ENCODE peak calls at places on chromosomes 16 and 17, in seven cellular contexts. Y is H7; N is CD8-positive, alpha-beta T cell; Q is AG09309; G is AG20443; S is HFFc6; C is activated naive CD8-positive, alpha-beta T cell treated with anti-CD3 and anti-CD28 coated beads for 36 hours. P is an unnamed sample.

GRCh38 chr16:2690852-2691251 is 8.5 kb downstream of the KCTD5 start:
- DNase-seq in Y (peak; percentile 36), N (no peak), Q (no peak), G (no peak), S (no peak), C (no peak), P (no peak)

GRCh38 chr16:13084331-13084730 is 182.9 kb downstream of the SHISA9 start:
- DNase-seq in Y (no peak), N (no peak), Q (no peak), G (no peak), S (no peak), C (no peak), P (no peak)

GRCh38 chr17:46964315-46965265 is 14.5 kb downstream of the RPRML start:
- DNase-seq in Y (peak; percentile 78), N (no peak), Q (no peak), G (peak; percentile 57), S (peak; percentile 12), C (no peak), P (no peak)

GRCh38 chr17:39212200-39212810 is 12.2 kb downstream of the RPL19 start:
- DNase-seq in Y (no peak), N (no peak), Q (no peak), G (no peak), S (no peak), C (no peak), P (no peak)

GRCh38 chr16:66315210-66315825 is 51.2 kb upstream of the CDH5 start:
- DNase-seq in Y (peak; percentile 89), N (peak; percentile 40), Q (peak; percentile 25), G (peak; percentile 90), S (peak; percentile 53), C (peak; percentile 29), P (peak; percentile 83)

GRCh38 chr16:73886378-73886777 is 410.2 kb upstream of the PSMD7 start:
- DNase-seq in Y (no peak), N (no peak), Q (no peak), G (no peak), S (no peak), C (no peak), P (no peak)

GRCh38 chr17:44223574-44224046 is 4.1 kb upstream of the UBTF start:
- DNase-seq in Y (no peak), N (no peak), Q (no peak), G (peak; percentile 42), S (no peak), C (no peak), P (no peak)

GRCh38 chr17:78127888-78128615 is 503 bp downstream of the TMC6 start:
- DNase-seq in Y (peak; percentile 96), N (no peak), Q (no peak), G (no peak), S (no peak), C (peak; percentile 43), P (peak; percentile 62)

GRCh38 chr17:4980644-4981216 is 6.7 kb downstream of the CAMTA2 start:
- DNase-seq in Y (peak; percentile 94), N (peak; percentile 50), Q (no peak), G (peak; percentile 57), S (no peak), C (peak; percentile 22), P (peak; percentile 26)

GRCh38 chr17:61009619-61010018 is 332.0 kb downstream of the BCAS3 start:
- DNase-seq in Y (no peak), N (no peak), Q (no peak), G (no peak), S (no peak), C (no peak), P (no peak)

GRCh38 chr17:4072487-4073157 is 70.2 kb downstream of the ZZEF1 start:
- DNase-seq in Y (no peak), N (no peak), Q (peak; percentile 41), G (peak; percentile 32), S (peak; percentile 58), C (no peak), P (no peak)

GRCh38 chr17:72788950-72789585 is 303.4 kb downstream of the SLC39A11 start:
- DNase-seq in Y (no peak), N (no peak), Q (no peak), G (no peak), S (no peak), C (no peak), P (no peak)

GRCh38 chr16:58127634-58128033 is 1.5 kb downstream of the CFAP20 start:
- DNase-seq in Y (no peak), N (no peak), Q (no peak), G (no peak), S (peak; percentile 30), C (no peak), P (no peak)

GRCh38 chr17:27423651-27424050 is 32.6 kb upstream of the KSR1 start:
- DNase-seq in Y (no peak), N (no peak), Q (no peak), G (no peak), S (peak; percentile 15), C (no peak), P (no peak)

GRCh38 chr17:32445075-32445427 is 741 bp downstream of the PSMD11 start:
- DNase-seq in Y (peak; percentile 51), N (peak; percentile 21), Q (no peak), G (peak; percentile 74), S (peak; percentile 60), C (peak; percentile 46), P (peak; percentile 78)

GRCh38 chr17:49013311-49014205 is 16.4 kb downstream of the IGF2BP1 start:
- DNase-seq in Y (peak; percentile 97), N (no peak), Q (no peak), G (peak; percentile 30), S (no peak), C (no peak), P (no peak)

GRCh38 chr17:63249256-63250006 is 196.7 kb downstream of the CYB561 start:
- DNase-seq in Y (no peak), N (no peak), Q (no peak), G (peak; percentile 10), S (no peak), C (no peak), P (no peak)

GRCh38 chr17:33730131-33730530 is 437.0 kb upstream of the ASIC2 start:
- DNase-seq in Y (no peak), N (no peak), Q (no peak), G (no peak), S (no peak), C (no peak), P (no peak)

GRCh38 chr17:77124192-77124908 is 16.4 kb upstream of the SEC14L1 start:
- DNase-seq in Y (no peak), N (no peak), Q (no peak), G (no peak), S (peak; percentile 54), C (no peak), P (peak; percentile 58)

GRCh38 chr17:42760652-42761581 is at the start of gene RAMP2:
- DNase-seq in Y (peak; percentile 86), N (peak; percentile 19), Q (no peak), G (peak; percentile 53), S (no peak), C (peak; percentile 32), P (no peak)

GRCh38 chr16:77679336-77679735 is 43.0 kb upstream of the NUDT7 start:
- DNase-seq in Y (no peak), N (no peak), Q (no peak), G (no peak), S (no peak), C (no peak), P (no peak)

P was measured in RWPE1.